ENCODE peak calls at places on chromosome 20, in seven cellular contexts. Y, T, L, A, P, G and I are unnamed samples.

GRCh38 chr20:45962031-45962755 is 9.8 kb downstream of the ZNF335 start:
- DNase-seq in T (no peak), P (no peak), A (no peak), L (peak), G (no peak), Y (no peak), I (no peak)

GRCh38 chr20:34948030-34948429 is 7.6 kb downstream of the GSS start:
- DNase-seq in Y (no peak), G (no peak), L (no peak), P (no peak), A (no peak), T (no peak), I (no peak)

GRCh38 chr20:51373713-51374481 is 168.6 kb downstream of the NFATC2 start:
- DNase-seq in P (no peak), Y (no peak), G (no peak), A (no peak), L (no peak), T (no peak), I (peak)

GRCh38 chr20:15618912-15619311 is 954.3 kb downstream of the KIF16B start:
- DNase-seq in L (no peak), Y (no peak), G (no peak), P (no peak), T (no peak), A (no peak), I (peak)

GRCh38 chr20:24782801-24783630 is 166.1 kb upstream of the CST7 start:
- DNase-seq in T (no peak), A (no peak), G (no peak), Y (no peak), P (no peak), L (peak), I (no peak)

GRCh38 chr20:38222231-38222922 is 38.2 kb downstream of the KIAA1755 start:
- DNase-seq in P (peak), T (peak), G (peak), Y (peak), L (no peak), A (peak), I (peak)

GRCh38 chr20:6533321-6533720 is 234.2 kb upstream of the BMP2 start:
- DNase-seq in L (no peak), P (no peak), A (no peak), Y (no peak), G (no peak), T (no peak), I (no peak)

GRCh38 chr20:53901064-53901463 is 169.3 kb downstream of the BCAS1 start:
- DNase-seq in T (no peak), A (no peak), P (no peak), Y (no peak), G (no peak), L (no peak), I (no peak)

GRCh38 chr20:8489094-8489883 is 357.2 kb downstream of the PLCB1 start:
- DNase-seq in Y (no peak), A (no peak), L (no peak), P (no peak), T (no peak), G (no peak), I (no peak)